ENCODE peak calls at places on chromosomes 13 and 19, in seven cellular contexts. Y is activated CD4-positive, alpha-beta T cell treated with anti-CD3 and anti-CD28 coated beads, Interleukin-2, amount 50 U/mL, for 48 hours; Q is C1 segment of cervical spinal cord; V is heart right ventricle; T is HEK293T; G is right atrium auricular region; B is stimulated activated naive CD8-positive, alpha-beta T cell treated with anti-CD3 and anti-CD28 coated beads, Interleukin-15, Interleukin-2, amounts not matched to agents 100 U/mL and 50 U/mL, for 24 hours. I is an unnamed sample.

GRCh38 chr19:7983995-7984837 is 21.2 kb downstream of the ELAVL1 start:
- DNase-seq in Y (no peak), Q (no peak), V (no peak), T (no peak), G (no peak), B (no peak), I (no peak)

GRCh38 chr13:101152184-101152583 is 264.1 kb downstream of the NALCN start:
- DNase-seq in Y (no peak), Q (no peak), V (no peak), T (no peak), G (no peak), B (no peak), I (no peak)

GRCh38 chr13:105518086-105518485 is 1017.4 kb downstream of the EFNB2 start:
- DNase-seq in Y (no peak), Q (no peak), V (no peak), T (no peak), G (no peak), B (no peak), I (no peak)

GRCh38 chr19:42255766-42256750 is 1.1 kb upstream of the ERF start:
- DNase-seq in Y (no peak), Q (no peak), V (peak; percentile 65), T (peak; percentile 44), G (no peak), B (no peak), I (no peak)

GRCh38 chr13:114039471-114040141 is 65.7 kb upstream of the C13orf46 start:
- DNase-seq in Y (no peak), Q (no peak), V (no peak), T (no peak), G (no peak), B (no peak), I (no peak)

GRCh38 chr13:40651866-40652587 is 14.4 kb downstream of the FOXO1 start:
- DNase-seq in Y (no peak), Q (no peak), V (no peak), T (no peak), G (no peak), B (no peak), I (no peak)

GRCh38 chr13:60347174-60347573 is 49.8 kb upstream of the TDRD3 start:
- DNase-seq in Y (no peak), Q (no peak), V (no peak), T (no peak), G (no peak), B (no peak), I (no peak)

GRCh38 chr13:48078251-48078656 is 16.6 kb downstream of the MED4 start:
- DNase-seq in Y (peak; percentile 10), Q (no peak), V (no peak), T (no peak), G (no peak), B (peak; percentile 27), I (peak; percentile 38)

GRCh38 chr13:28324181-28324789 is 170.6 kb downstream of the FLT1 start:
- DNase-seq in Y (peak; percentile 65), Q (peak; percentile 8), V (no peak), T (peak; percentile 72), G (peak; percentile 69), B (peak; percentile 62), I (peak; percentile 80)

GRCh38 chr19:58372311-58373133 is 8.3 kb downstream of the ZNF837 start:
- DNase-seq in Y (no peak), Q (no peak), V (no peak), T (no peak), G (no peak), B (no peak), I (no peak)

GRCh38 chr19:47097396-47098217 is 16.0 kb downstream of the ZC3H4 start:
- DNase-seq in Y (no peak), Q (peak; percentile 49), V (peak; percentile 63), T (no peak), G (peak; percentile 73), B (no peak), I (no peak)

GRCh38 chr13:32116210-32116609 is 84.6 kb downstream of the FRY start:
- DNase-seq in Y (no peak), Q (no peak), V (no peak), T (no peak), G (no peak), B (no peak), I (peak; percentile 15)